ENCODE peak calls at places on chromosomes 12 and 14, in eight cellular contexts. One of them, this sample, is unnamed.

GRCh38 chr12:69514845-69515244 is 44.7 kb downstream of the FRS2 start:
- DNase-seq in Calu3: no peak
- DNase-seq in fibroblast of the aortic adventitia: no peak
- DNase-seq in heart right ventricle: no peak
- DNase-seq in foreskin fibroblast: no peak
- DNase-seq in cardiac fibroblast: no peak
- DNase-seq in tibial artery: no peak
- DNase-seq in IMR-90: no peak
- DNase-seq in this sample: no peak

GRCh38 chr14:35197015-35197414 is 74.7 kb downstream of the PRORP start:
- DNase-seq in tibial artery: no peak
- DNase-seq in fibroblast of the aortic adventitia: peak
- DNase-seq in Calu3: no peak
- DNase-seq in heart right ventricle: no peak
- DNase-seq in foreskin fibroblast: peak
- DNase-seq in IMR-90: peak
- DNase-seq in cardiac fibroblast: peak
- DNase-seq in this sample: no peak

GRCh38 chr12:7935773-7936581 is at the start of gene SLC2A3:
- DNase-seq in cardiac fibroblast: peak
- DNase-seq in IMR-90: peak
- DNase-seq in heart right ventricle: no peak
- DNase-seq in tibial artery: peak
- DNase-seq in foreskin fibroblast: peak
- DNase-seq in fibroblast of the aortic adventitia: peak
- DNase-seq in Calu3: no peak
- DNase-seq in this sample: peak

GRCh38 chr14:89947344-89947743 is 7.2 kb downstream of the EFCAB11 start:
- DNase-seq in tibial artery: no peak
- DNase-seq in Calu3: no peak
- DNase-seq in IMR-90: no peak
- DNase-seq in fibroblast of the aortic adventitia: no peak
- DNase-seq in foreskin fibroblast: no peak
- DNase-seq in cardiac fibroblast: no peak
- DNase-seq in heart right ventricle: no peak
- DNase-seq in this sample: no peak

GRCh38 chr12:14239935-14240872 is 125.3 kb upstream of the ATF7IP start:
- DNase-seq in fibroblast of the aortic adventitia: no peak
- DNase-seq in heart right ventricle: no peak
- DNase-seq in IMR-90: no peak
- DNase-seq in Calu3: peak
- DNase-seq in cardiac fibroblast: no peak
- DNase-seq in foreskin fibroblast: no peak
- DNase-seq in tibial artery: peak
- DNase-seq in this sample: no peak

GRCh38 chr14:81247271-81247766 is 26.6 kb upstream of the GTF2A1 start:
- DNase-seq in IMR-90: no peak
- DNase-seq in cardiac fibroblast: no peak
- DNase-seq in fibroblast of the aortic adventitia: no peak
- DNase-seq in Calu3: no peak
- DNase-seq in heart right ventricle: no peak
- DNase-seq in foreskin fibroblast: no peak
- DNase-seq in tibial artery: no peak
- DNase-seq in this sample: no peak

GRCh38 chr14:20802341-20803084 is at the start of gene RNASE1:
- DNase-seq in IMR-90: no peak
- DNase-seq in foreskin fibroblast: no peak
- DNase-seq in heart right ventricle: no peak
- DNase-seq in tibial artery: peak
- DNase-seq in Calu3: peak
- DNase-seq in fibroblast of the aortic adventitia: peak
- DNase-seq in cardiac fibroblast: peak
- DNase-seq in this sample: no peak

GRCh38 chr14:94177806-94178205 is 3.7 kb downstream of the PPP4R4 start:
- DNase-seq in fibroblast of the aortic adventitia: no peak
- DNase-seq in Calu3: no peak
- DNase-seq in foreskin fibroblast: no peak
- DNase-seq in heart right ventricle: no peak
- DNase-seq in tibial artery: no peak
- DNase-seq in cardiac fibroblast: no peak
- DNase-seq in IMR-90: no peak
- DNase-seq in this sample: no peak

GRCh38 chr14:29643415-29644206 is 284.0 kb downstream of the PRKD1 start:
- DNase-seq in foreskin fibroblast: peak
- DNase-seq in IMR-90: peak
- DNase-seq in fibroblast of the aortic adventitia: peak
- DNase-seq in cardiac fibroblast: peak
- DNase-seq in heart right ventricle: no peak
- DNase-seq in Calu3: no peak
- DNase-seq in tibial artery: no peak
- DNase-seq in this sample: no peak

GRCh38 chr14:104973215-104974145 is 4.7 kb downstream of the AHNAK2 start:
- DNase-seq in heart right ventricle: peak
- DNase-seq in cardiac fibroblast: peak
- DNase-seq in tibial artery: peak
- DNase-seq in IMR-90: peak
- DNase-seq in Calu3: peak
- DNase-seq in fibroblast of the aortic adventitia: peak
- DNase-seq in foreskin fibroblast: peak
- DNase-seq in this sample: peak

GRCh38 chr12:88781909-88782308 is 201.6 kb upstream of the KITLG start:
- DNase-seq in IMR-90: peak
- DNase-seq in cardiac fibroblast: peak
- DNase-seq in fibroblast of the aortic adventitia: peak
- DNase-seq in tibial artery: no peak
- DNase-seq in foreskin fibroblast: peak
- DNase-seq in heart right ventricle: no peak
- DNase-seq in Calu3: no peak
- DNase-seq in this sample: no peak

GRCh38 chr12:118589162-118589561 is 212.8 kb downstream of the SUDS3 start:
- DNase-seq in foreskin fibroblast: no peak
- DNase-seq in fibroblast of the aortic adventitia: no peak
- DNase-seq in Calu3: no peak
- DNase-seq in cardiac fibroblast: no peak
- DNase-seq in heart right ventricle: no peak
- DNase-seq in IMR-90: no peak
- DNase-seq in tibial artery: no peak
- DNase-seq in this sample: no peak

GRCh38 chr12:1324900-1325299 is 269.5 kb downstream of the FBXL14 start:
- DNase-seq in tibial artery: no peak
- DNase-seq in foreskin fibroblast: no peak
- DNase-seq in heart right ventricle: no peak
- DNase-seq in Calu3: no peak
- DNase-seq in cardiac fibroblast: no peak
- DNase-seq in IMR-90: no peak
- DNase-seq in fibroblast of the aortic adventitia: peak
- DNase-seq in this sample: no peak

GRCh38 chr12:41061189-41061588 is 126.9 kb upstream of the PDZRN4 start:
- DNase-seq in foreskin fibroblast: no peak
- DNase-seq in IMR-90: no peak
- DNase-seq in tibial artery: no peak
- DNase-seq in Calu3: no peak
- DNase-seq in cardiac fibroblast: no peak
- DNase-seq in heart right ventricle: no peak
- DNase-seq in fibroblast of the aortic adventitia: no peak
- DNase-seq in this sample: no peak

GRCh38 chr14:71190691-71191090 is 283.4 kb downstream of the PCNX1 start:
- DNase-seq in IMR-90: no peak
- DNase-seq in tibial artery: no peak
- DNase-seq in foreskin fibroblast: no peak
- DNase-seq in fibroblast of the aortic adventitia: no peak
- DNase-seq in Calu3: no peak
- DNase-seq in heart right ventricle: no peak
- DNase-seq in cardiac fibroblast: no peak
- DNase-seq in this sample: no peak

GRCh38 chr12:50740307-50740706 is 23.6 kb upstream of the ATF1 start:
- DNase-seq in foreskin fibroblast: no peak
- DNase-seq in IMR-90: no peak
- DNase-seq in fibroblast of the aortic adventitia: no peak
- DNase-seq in tibial artery: no peak
- DNase-seq in Calu3: no peak
- DNase-seq in cardiac fibroblast: peak
- DNase-seq in heart right ventricle: no peak
- DNase-seq in this sample: no peak

GRCh38 chr12:13870255-13870654 is 111.1 kb downstream of the GRIN2B start:
- DNase-seq in cardiac fibroblast: no peak
- DNase-seq in IMR-90: no peak
- DNase-seq in fibroblast of the aortic adventitia: no peak
- DNase-seq in tibial artery: no peak
- DNase-seq in Calu3: no peak
- DNase-seq in heart right ventricle: no peak
- DNase-seq in foreskin fibroblast: no peak
- DNase-seq in this sample: no peak

GRCh38 chr12:25041006-25041741 is 92.3 kb upstream of the BCAT1 start:
- DNase-seq in foreskin fibroblast: no peak
- DNase-seq in heart right ventricle: peak
- DNase-seq in tibial artery: no peak
- DNase-seq in cardiac fibroblast: no peak
- DNase-seq in Calu3: no peak
- DNase-seq in fibroblast of the aortic adventitia: peak
- DNase-seq in IMR-90: no peak
- DNase-seq in this sample: no peak

GRCh38 chr12:40144023-40144422 is 38.1 kb upstream of the SLC2A13 start:
- DNase-seq in foreskin fibroblast: no peak
- DNase-seq in cardiac fibroblast: no peak
- DNase-seq in tibial artery: no peak
- DNase-seq in Calu3: no peak
- DNase-seq in fibroblast of the aortic adventitia: no peak
- DNase-seq in IMR-90: no peak
- DNase-seq in heart right ventricle: no peak
- DNase-seq in this sample: no peak

GRCh38 chr14:68655021-68655811 is 137.7 kb downstream of the ZFP36L1 start:
- DNase-seq in heart right ventricle: no peak
- DNase-seq in fibroblast of the aortic adventitia: no peak
- DNase-seq in tibial artery: no peak
- DNase-seq in Calu3: peak
- DNase-seq in cardiac fibroblast: no peak
- DNase-seq in IMR-90: peak
- DNase-seq in foreskin fibroblast: no peak
- DNase-seq in this sample: peak

GRCh38 chr14:105168979-105169507 is 467 bp upstream of the JAG2 start:
- DNase-seq in Calu3: no peak
- DNase-seq in fibroblast of the aortic adventitia: no peak
- DNase-seq in tibial artery: no peak
- DNase-seq in heart right ventricle: peak
- DNase-seq in IMR-90: no peak
- DNase-seq in cardiac fibroblast: no peak
- DNase-seq in foreskin fibroblast: no peak
- DNase-seq in this sample: no peak

GRCh38 chr14:102501751-102502315 is 7.7 kb downstream of the ANKRD9 start:
- DNase-seq in tibial artery: no peak
- DNase-seq in IMR-90: no peak
- DNase-seq in heart right ventricle: no peak
- DNase-seq in fibroblast of the aortic adventitia: no peak
- DNase-seq in Calu3: no peak
- DNase-seq in foreskin fibroblast: no peak
- DNase-seq in cardiac fibroblast: no peak
- DNase-seq in this sample: no peak
- TF ChIP-seq CTCF in tibial artery: no peak
- TF ChIP-seq CTCF in IMR-90: no peak
- TF ChIP-seq CTCF in heart right ventricle: no peak
- TF ChIP-seq CTCF in fibroblast of the aortic adventitia: no peak
- TF ChIP-seq CTCF in Calu3: no peak
- TF ChIP-seq CTCF in foreskin fibroblast: no peak
- TF ChIP-seq CTCF in cardiac fibroblast: no peak
- TF ChIP-seq CTCF in this sample: no peak

GRCh38 chr12:51891843-51892242 is 3.9 kb downstream of the ANKRD33 start:
- DNase-seq in foreskin fibroblast: no peak
- DNase-seq in Calu3: no peak
- DNase-seq in tibial artery: no peak
- DNase-seq in heart right ventricle: no peak
- DNase-seq in fibroblast of the aortic adventitia: peak
- DNase-seq in IMR-90: peak
- DNase-seq in cardiac fibroblast: peak
- DNase-seq in this sample: no peak
- TF ChIP-seq CTCF in foreskin fibroblast: peak
- TF ChIP-seq CTCF in Calu3: no peak
- TF ChIP-seq CTCF in tibial artery: peak
- TF ChIP-seq CTCF in heart right ventricle: peak
- TF ChIP-seq CTCF in fibroblast of the aortic adventitia: peak
- TF ChIP-seq CTCF in IMR-90: peak
- TF ChIP-seq CTCF in cardiac fibroblast: peak
- TF ChIP-seq CTCF in this sample: no peak

GRCh38 chr14:38808734-38809455 is 294.1 kb downstream of the SEC23A start:
- DNase-seq in cardiac fibroblast: no peak
- DNase-seq in IMR-90: no peak
- DNase-seq in tibial artery: no peak
- DNase-seq in Calu3: peak
- DNase-seq in heart right ventricle: no peak
- DNase-seq in fibroblast of the aortic adventitia: no peak
- DNase-seq in foreskin fibroblast: no peak
- DNase-seq in this sample: no peak
- TF ChIP-seq CTCF in cardiac fibroblast: no peak
- TF ChIP-seq CTCF in IMR-90: no peak
- TF ChIP-seq CTCF in tibial artery: no peak
- TF ChIP-seq CTCF in Calu3: no peak
- TF ChIP-seq CTCF in heart right ventricle: no peak
- TF ChIP-seq CTCF in fibroblast of the aortic adventitia: no peak
- TF ChIP-seq CTCF in foreskin fibroblast: no peak
- TF ChIP-seq CTCF in this sample: no peak

GRCh38 chr12:3004655-3005565 is 45.7 kb downstream of the TEAD4 start:
- DNase-seq in Calu3: no peak
- DNase-seq in foreskin fibroblast: peak
- DNase-seq in IMR-90: no peak
- DNase-seq in cardiac fibroblast: no peak
- DNase-seq in tibial artery: no peak
- DNase-seq in fibroblast of the aortic adventitia: no peak
- DNase-seq in heart right ventricle: no peak
- DNase-seq in this sample: no peak
- TF ChIP-seq CTCF in Calu3: no peak
- TF ChIP-seq CTCF in foreskin fibroblast: peak
- TF ChIP-seq CTCF in IMR-90: no peak
- TF ChIP-seq CTCF in cardiac fibroblast: peak
- TF ChIP-seq CTCF in tibial artery: no peak
- TF ChIP-seq CTCF in fibroblast of the aortic adventitia: peak
- TF ChIP-seq CTCF in heart right ventricle: peak
- TF ChIP-seq CTCF in this sample: no peak

DNA sequence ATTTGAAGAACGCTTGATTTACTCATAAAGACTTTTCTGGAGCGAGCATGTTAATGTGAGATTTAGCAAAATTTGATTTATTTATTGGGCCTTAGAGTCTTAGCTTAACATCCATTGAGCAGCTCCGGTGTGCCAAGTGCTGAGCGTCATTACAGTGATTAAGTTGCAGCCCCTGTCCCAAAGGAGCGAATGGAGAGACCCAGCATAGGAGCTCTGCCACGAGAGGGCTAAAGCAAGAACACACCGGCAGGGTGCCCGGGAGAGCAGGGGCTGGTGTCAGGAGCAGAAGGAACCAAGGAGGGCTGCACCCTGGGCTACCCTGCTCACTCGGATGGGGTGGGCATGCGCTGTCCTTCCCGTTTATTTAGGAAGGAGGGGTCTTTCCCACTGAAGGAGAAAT is 50.6 kb downstream of the PPP2R5C start:
- DNase-seq in IMR-90: no peak
- DNase-seq in heart right ventricle: peak
- DNase-seq in cardiac fibroblast: no peak
- DNase-seq in foreskin fibroblast: no peak
- DNase-seq in tibial artery: no peak
- DNase-seq in Calu3: peak
- DNase-seq in fibroblast of the aortic adventitia: no peak
- DNase-seq in this sample: no peak
- TF ChIP-seq CTCF in IMR-90: no peak
- TF ChIP-seq CTCF in heart right ventricle: no peak
- TF ChIP-seq CTCF in cardiac fibroblast: no peak
- TF ChIP-seq CTCF in foreskin fibroblast: no peak
- TF ChIP-seq CTCF in tibial artery: no peak
- TF ChIP-seq CTCF in Calu3: no peak
- TF ChIP-seq CTCF in fibroblast of the aortic adventitia: no peak
- TF ChIP-seq CTCF in this sample: no peak

GRCh38 chr14:38150075-38150474 is 57.6 kb upstream of the SSTR1 start:
- DNase-seq in fibroblast of the aortic adventitia: no peak
- DNase-seq in heart right ventricle: no peak
- DNase-seq in cardiac fibroblast: no peak
- DNase-seq in foreskin fibroblast: no peak
- DNase-seq in IMR-90: peak
- DNase-seq in tibial artery: no peak
- DNase-seq in Calu3: no peak
- DNase-seq in this sample: no peak
- TF ChIP-seq CTCF in fibroblast of the aortic adventitia: no peak
- TF ChIP-seq CTCF in heart right ventricle: no peak
- TF ChIP-seq CTCF in cardiac fibroblast: no peak
- TF ChIP-seq CTCF in foreskin fibroblast: no peak
- TF ChIP-seq CTCF in IMR-90: peak
- TF ChIP-seq CTCF in tibial artery: no peak
- TF ChIP-seq CTCF in Calu3: no peak
- TF ChIP-seq CTCF in this sample: no peak